ENCODE peak calls at places on chromosomes 5 and 9, in six cellular contexts. One of them, this sample, is unnamed.

GRCh38 chr9:129828051-129828450 is 4.1 kb upstream of the TOR1A start:
- DNase-seq in HFF-Myc: no peak
- DNase-seq in activated naive CD4-positive, alpha-beta T cell treated with Interleukin-2 at 50 U/mL for 16 hours: no peak
- DNase-seq in Caki2: no peak
- DNase-seq in NCI-H226: no peak
- DNase-seq in stimulated activated CD8-positive, alpha-beta memory T cell treated with anti-CD3 and anti-CD28 coated beads, Interleukin-15, amount 100 ng/mL, for 1 hour: no peak
- DNase-seq in this sample: no peak

GRCh38 chr5:56580864-56581263 is 234.5 kb upstream of the MAP3K1 start:
- DNase-seq in NCI-H226: no peak
- DNase-seq in stimulated activated CD8-positive, alpha-beta memory T cell treated with anti-CD3 and anti-CD28 coated beads, Interleukin-15, amount 100 ng/mL, for 1 hour: no peak
- DNase-seq in Caki2: no peak
- DNase-seq in activated naive CD4-positive, alpha-beta T cell treated with Interleukin-2 at 50 U/mL for 16 hours: no peak
- DNase-seq in HFF-Myc: no peak
- DNase-seq in this sample: no peak

GRCh38 chr9:105832311-105832710 is 138.0 kb downstream of the TMEM38B start:
- DNase-seq in activated naive CD4-positive, alpha-beta T cell treated with Interleukin-2 at 50 U/mL for 16 hours: no peak
- DNase-seq in NCI-H226: no peak
- DNase-seq in stimulated activated CD8-positive, alpha-beta memory T cell treated with anti-CD3 and anti-CD28 coated beads, Interleukin-15, amount 100 ng/mL, for 1 hour: no peak
- DNase-seq in HFF-Myc: no peak
- DNase-seq in Caki2: no peak
- DNase-seq in this sample: no peak

GRCh38 chr9:90642570-90643539 is at the start of gene DIRAS2:
- DNase-seq in HFF-Myc: peak; percentile 6
- DNase-seq in stimulated activated CD8-positive, alpha-beta memory T cell treated with anti-CD3 and anti-CD28 coated beads, Interleukin-15, amount 100 ng/mL, for 1 hour: no peak
- DNase-seq in NCI-H226: peak; percentile 36
- DNase-seq in activated naive CD4-positive, alpha-beta T cell treated with Interleukin-2 at 50 U/mL for 16 hours: no peak
- DNase-seq in Caki2: peak; percentile 93
- DNase-seq in this sample: peak; percentile 8

GRCh38 chr9:79684059-79684458 is 112.3 kb downstream of the TLE4 start:
- DNase-seq in Caki2: no peak
- DNase-seq in HFF-Myc: no peak
- DNase-seq in stimulated activated CD8-positive, alpha-beta memory T cell treated with anti-CD3 and anti-CD28 coated beads, Interleukin-15, amount 100 ng/mL, for 1 hour: no peak
- DNase-seq in activated naive CD4-positive, alpha-beta T cell treated with Interleukin-2 at 50 U/mL for 16 hours: no peak
- DNase-seq in NCI-H226: no peak
- DNase-seq in this sample: no peak

GRCh38 chr9:87063883-87064282 is 116.6 kb upstream of the GAS1 start:
- DNase-seq in NCI-H226: peak; percentile 81
- DNase-seq in activated naive CD4-positive, alpha-beta T cell treated with Interleukin-2 at 50 U/mL for 16 hours: no peak
- DNase-seq in Caki2: no peak
- DNase-seq in stimulated activated CD8-positive, alpha-beta memory T cell treated with anti-CD3 and anti-CD28 coated beads, Interleukin-15, amount 100 ng/mL, for 1 hour: no peak
- DNase-seq in HFF-Myc: no peak
- DNase-seq in this sample: no peak

GRCh38 chr5:174294891-174295620 is 249.6 kb downstream of the NSG2 start:
- DNase-seq in Caki2: no peak
- DNase-seq in HFF-Myc: no peak
- DNase-seq in NCI-H226: no peak
- DNase-seq in activated naive CD4-positive, alpha-beta T cell treated with Interleukin-2 at 50 U/mL for 16 hours: no peak
- DNase-seq in stimulated activated CD8-positive, alpha-beta memory T cell treated with anti-CD3 and anti-CD28 coated beads, Interleukin-15, amount 100 ng/mL, for 1 hour: no peak
- DNase-seq in this sample: no peak

GRCh38 chr5:168261212-168261575 is 30.3 kb upstream of the WWC1 start:
- DNase-seq in activated naive CD4-positive, alpha-beta T cell treated with Interleukin-2 at 50 U/mL for 16 hours: no peak
- DNase-seq in NCI-H226: no peak
- DNase-seq in HFF-Myc: no peak
- DNase-seq in Caki2: no peak
- DNase-seq in stimulated activated CD8-positive, alpha-beta memory T cell treated with anti-CD3 and anti-CD28 coated beads, Interleukin-15, amount 100 ng/mL, for 1 hour: no peak
- DNase-seq in this sample: no peak

GRCh38 chr5:156456857-156457256 is 129.9 kb downstream of the SGCD start:
- DNase-seq in stimulated activated CD8-positive, alpha-beta memory T cell treated with anti-CD3 and anti-CD28 coated beads, Interleukin-15, amount 100 ng/mL, for 1 hour: no peak
- DNase-seq in HFF-Myc: no peak
- DNase-seq in Caki2: no peak
- DNase-seq in activated naive CD4-positive, alpha-beta T cell treated with Interleukin-2 at 50 U/mL for 16 hours: no peak
- DNase-seq in NCI-H226: no peak
- DNase-seq in this sample: no peak

GRCh38 chr9:78791779-78792178 is 494.9 kb downstream of the PSAT1 start:
- DNase-seq in stimulated activated CD8-positive, alpha-beta memory T cell treated with anti-CD3 and anti-CD28 coated beads, Interleukin-15, amount 100 ng/mL, for 1 hour: no peak
- DNase-seq in NCI-H226: no peak
- DNase-seq in activated naive CD4-positive, alpha-beta T cell treated with Interleukin-2 at 50 U/mL for 16 hours: no peak
- DNase-seq in Caki2: no peak
- DNase-seq in HFF-Myc: no peak
- DNase-seq in this sample: no peak

GRCh38 chr9:92711844-92712243 is 41.9 kb upstream of the IPPK start:
- DNase-seq in HFF-Myc: no peak
- DNase-seq in NCI-H226: no peak
- DNase-seq in stimulated activated CD8-positive, alpha-beta memory T cell treated with anti-CD3 and anti-CD28 coated beads, Interleukin-15, amount 100 ng/mL, for 1 hour: no peak
- DNase-seq in activated naive CD4-positive, alpha-beta T cell treated with Interleukin-2 at 50 U/mL for 16 hours: peak; percentile 37
- DNase-seq in Caki2: no peak
- DNase-seq in this sample: no peak

GRCh38 chr9:97705354-97705950 is 8.3 kb upstream of the XPA start:
- DNase-seq in activated naive CD4-positive, alpha-beta T cell treated with Interleukin-2 at 50 U/mL for 16 hours: no peak
- DNase-seq in NCI-H226: peak; percentile 48
- DNase-seq in stimulated activated CD8-positive, alpha-beta memory T cell treated with anti-CD3 and anti-CD28 coated beads, Interleukin-15, amount 100 ng/mL, for 1 hour: no peak
- DNase-seq in Caki2: peak; percentile 69
- DNase-seq in HFF-Myc: no peak
- DNase-seq in this sample: no peak

GRCh38 chr9:86722706-86723075 is 224.6 kb downstream of the GAS1 start:
- DNase-seq in HFF-Myc: no peak
- DNase-seq in NCI-H226: no peak
- DNase-seq in stimulated activated CD8-positive, alpha-beta memory T cell treated with anti-CD3 and anti-CD28 coated beads, Interleukin-15, amount 100 ng/mL, for 1 hour: no peak
- DNase-seq in Caki2: no peak
- DNase-seq in activated naive CD4-positive, alpha-beta T cell treated with Interleukin-2 at 50 U/mL for 16 hours: no peak
- DNase-seq in this sample: no peak

GRCh38 chr5:169637856-169638190 is 748 bp downstream of the DOCK2 start:
- DNase-seq in activated naive CD4-positive, alpha-beta T cell treated with Interleukin-2 at 50 U/mL for 16 hours: peak; percentile 73
- DNase-seq in Caki2: no peak
- DNase-seq in NCI-H226: no peak
- DNase-seq in HFF-Myc: no peak
- DNase-seq in stimulated activated CD8-positive, alpha-beta memory T cell treated with anti-CD3 and anti-CD28 coated beads, Interleukin-15, amount 100 ng/mL, for 1 hour: peak; percentile 51
- DNase-seq in this sample: no peak

GRCh38 chr5:16492398-16493175 is 27.0 kb upstream of the ZNF622 start:
- DNase-seq in activated naive CD4-positive, alpha-beta T cell treated with Interleukin-2 at 50 U/mL for 16 hours: no peak
- DNase-seq in Caki2: peak; percentile 63
- DNase-seq in NCI-H226: peak; percentile 22
- DNase-seq in HFF-Myc: peak; percentile 20
- DNase-seq in stimulated activated CD8-positive, alpha-beta memory T cell treated with anti-CD3 and anti-CD28 coated beads, Interleukin-15, amount 100 ng/mL, for 1 hour: no peak
- DNase-seq in this sample: peak; percentile 6

GRCh38 chr9:35714579-35715252 is 17.3 kb downstream of the TLN1 start:
- DNase-seq in HFF-Myc: no peak
- DNase-seq in stimulated activated CD8-positive, alpha-beta memory T cell treated with anti-CD3 and anti-CD28 coated beads, Interleukin-15, amount 100 ng/mL, for 1 hour: no peak
- DNase-seq in Caki2: no peak
- DNase-seq in activated naive CD4-positive, alpha-beta T cell treated with Interleukin-2 at 50 U/mL for 16 hours: no peak
- DNase-seq in NCI-H226: no peak
- DNase-seq in this sample: no peak

GRCh38 chr9:83466877-83467276 is 71.3 kb downstream of the FRMD3 start:
- DNase-seq in NCI-H226: no peak
- DNase-seq in stimulated activated CD8-positive, alpha-beta memory T cell treated with anti-CD3 and anti-CD28 coated beads, Interleukin-15, amount 100 ng/mL, for 1 hour: no peak
- DNase-seq in HFF-Myc: no peak
- DNase-seq in activated naive CD4-positive, alpha-beta T cell treated with Interleukin-2 at 50 U/mL for 16 hours: no peak
- DNase-seq in Caki2: no peak
- DNase-seq in this sample: no peak

GRCh38 chr5:108380531-108381021 is 1.3 kb downstream of the FBXL17 start:
- DNase-seq in HFF-Myc: no peak
- DNase-seq in Caki2: peak; percentile 30
- DNase-seq in stimulated activated CD8-positive, alpha-beta memory T cell treated with anti-CD3 and anti-CD28 coated beads, Interleukin-15, amount 100 ng/mL, for 1 hour: peak; percentile 20
- DNase-seq in NCI-H226: peak; percentile 8
- DNase-seq in activated naive CD4-positive, alpha-beta T cell treated with Interleukin-2 at 50 U/mL for 16 hours: peak; percentile 55
- DNase-seq in this sample: no peak

GRCh38 chr9:119216891-119217290 is 152.3 kb downstream of the BRINP1 start:
- DNase-seq in NCI-H226: no peak
- DNase-seq in activated naive CD4-positive, alpha-beta T cell treated with Interleukin-2 at 50 U/mL for 16 hours: no peak
- DNase-seq in Caki2: no peak
- DNase-seq in stimulated activated CD8-positive, alpha-beta memory T cell treated with anti-CD3 and anti-CD28 coated beads, Interleukin-15, amount 100 ng/mL, for 1 hour: no peak
- DNase-seq in HFF-Myc: no peak
- DNase-seq in this sample: no peak

GRCh38 chr5:147391781-147392180 is 118.1 kb downstream of the DPYSL3 start:
- DNase-seq in NCI-H226: peak; percentile 88
- DNase-seq in HFF-Myc: peak; percentile 44
- DNase-seq in Caki2: peak; percentile 44
- DNase-seq in activated naive CD4-positive, alpha-beta T cell treated with Interleukin-2 at 50 U/mL for 16 hours: no peak
- DNase-seq in stimulated activated CD8-positive, alpha-beta memory T cell treated with anti-CD3 and anti-CD28 coated beads, Interleukin-15, amount 100 ng/mL, for 1 hour: no peak
- DNase-seq in this sample: peak; percentile 27

GRCh38 chr5:67640011-67640410 is 443.4 kb upstream of the CD180 start:
- DNase-seq in Caki2: no peak
- DNase-seq in activated naive CD4-positive, alpha-beta T cell treated with Interleukin-2 at 50 U/mL for 16 hours: no peak
- DNase-seq in NCI-H226: no peak
- DNase-seq in HFF-Myc: no peak
- DNase-seq in stimulated activated CD8-positive, alpha-beta memory T cell treated with anti-CD3 and anti-CD28 coated beads, Interleukin-15, amount 100 ng/mL, for 1 hour: no peak
- DNase-seq in this sample: no peak

GRCh38 chr9:84917366-84918063 is 248.0 kb downstream of the NTRK2 start:
- DNase-seq in activated naive CD4-positive, alpha-beta T cell treated with Interleukin-2 at 50 U/mL for 16 hours: no peak
- DNase-seq in Caki2: no peak
- DNase-seq in stimulated activated CD8-positive, alpha-beta memory T cell treated with anti-CD3 and anti-CD28 coated beads, Interleukin-15, amount 100 ng/mL, for 1 hour: no peak
- DNase-seq in HFF-Myc: no peak
- DNase-seq in NCI-H226: no peak
- DNase-seq in this sample: no peak

GRCh38 chr9:38127271-38127839 is 58.3 kb upstream of the SHB start:
- DNase-seq in stimulated activated CD8-positive, alpha-beta memory T cell treated with anti-CD3 and anti-CD28 coated beads, Interleukin-15, amount 100 ng/mL, for 1 hour: no peak
- DNase-seq in Caki2: no peak
- DNase-seq in NCI-H226: no peak
- DNase-seq in HFF-Myc: no peak
- DNase-seq in activated naive CD4-positive, alpha-beta T cell treated with Interleukin-2 at 50 U/mL for 16 hours: no peak
- DNase-seq in this sample: no peak

GRCh38 chr9:133584559-133585476 is 24.4 kb downstream of the FAM163B start:
- DNase-seq in Caki2: no peak
- DNase-seq in NCI-H226: no peak
- DNase-seq in HFF-Myc: no peak
- DNase-seq in stimulated activated CD8-positive, alpha-beta memory T cell treated with anti-CD3 and anti-CD28 coated beads, Interleukin-15, amount 100 ng/mL, for 1 hour: no peak
- DNase-seq in activated naive CD4-positive, alpha-beta T cell treated with Interleukin-2 at 50 U/mL for 16 hours: no peak
- DNase-seq in this sample: no peak

GRCh38 chr9:131620764-131621520 is 75.6 kb downstream of the PRRT1B start:
- DNase-seq in activated naive CD4-positive, alpha-beta T cell treated with Interleukin-2 at 50 U/mL for 16 hours: no peak
- DNase-seq in Caki2: no peak
- DNase-seq in HFF-Myc: no peak
- DNase-seq in NCI-H226: no peak
- DNase-seq in stimulated activated CD8-positive, alpha-beta memory T cell treated with anti-CD3 and anti-CD28 coated beads, Interleukin-15, amount 100 ng/mL, for 1 hour: no peak
- DNase-seq in this sample: no peak

This sample was measured in AG04450.